ENCODE peak calls at places on chromosomes 12 and 14, in ten cellular contexts. P is NCI-H460; I is CD8-positive, alpha-beta memory T cell; B is NCI-H748 treated with DMSO at 0.1 percent for 48 hours; G is epithelial cell of prostate; K is AG09319; D is midbrain; C is tibial artery; V is DMS53; Z is activated naive CD4-positive, alpha-beta T cell treated with anti-CD3 and anti-CD28 coated beads, Interleukin-2, amount 10 ng/mL, durations not matched to agents 7 days and 5 days. W is an unnamed sample.

GRCh38 chr14:77760381-77761204 is at the start of gene SNW1:
- DNase-seq in D (peak), V (peak), G (no peak), Z (peak), K (peak), C (peak), I (peak), P (peak), B (no peak), W (peak)

GRCh38 chr12:19689226-19689625 is 249.9 kb downstream of the AEBP2 start:
- DNase-seq in Z (no peak), G (no peak), K (no peak), B (no peak), I (no peak), D (no peak), C (no peak), P (no peak), V (peak), W (no peak)

GRCh38 chr12:132571598-132571997 is 38.8 kb downstream of the LRCOL1 start:
- DNase-seq in D (no peak), I (no peak), G (no peak), Z (no peak), C (no peak), B (no peak), P (no peak), V (no peak), K (no peak), W (no peak)

GRCh38 chr14:99268776-99269510 is 3.1 kb downstream of the BCL11B start:
- DNase-seq in G (no peak), D (no peak), I (peak), Z (peak), P (no peak), K (no peak), B (no peak), C (peak), V (no peak), W (no peak)

GRCh38 chr12:119448737-119449136 is 114.2 kb downstream of the CCDC60 start:
- DNase-seq in P (no peak), I (no peak), Z (no peak), K (no peak), D (no peak), C (no peak), G (no peak), V (peak), B (peak), W (no peak)

GRCh38 chr12:74689071-74689655 is 151.5 kb downstream of the ATXN7L3B start:
- DNase-seq in V (peak), P (peak), B (peak), C (no peak), Z (no peak), I (peak), D (peak), G (no peak), K (peak), W (peak)

GRCh38 chr12:6684609-6685008 is 4.6 kb downstream of the ZNF384 start:
- DNase-seq in V (peak), I (peak), G (no peak), K (no peak), P (peak), Z (peak), C (no peak), B (no peak), D (peak), W (peak)

GRCh38 chr14:61671086-61671485 is 24.2 kb upstream of the HIF1A start:
- DNase-seq in V (no peak), Z (peak), C (no peak), B (no peak), P (no peak), I (peak), K (no peak), D (no peak), G (no peak), W (peak)

GRCh38 chr12:114192549-114192948 is 213.4 kb downstream of the TBX5 start:
- DNase-seq in D (no peak), P (no peak), I (no peak), B (no peak), Z (no peak), C (no peak), G (no peak), K (no peak), V (no peak), W (no peak)

GRCh38 chr12:105386431-105386830 is 55.9 kb downstream of the C12orf75 start:
- DNase-seq in Z (no peak), P (no peak), B (no peak), D (no peak), C (no peak), G (no peak), K (no peak), V (no peak), I (no peak), W (no peak)

GRCh38 chr12:125408718-125409117 is 343.5 kb downstream of the AACS start:
- DNase-seq in G (no peak), Z (no peak), I (no peak), C (no peak), V (no peak), K (no peak), P (no peak), B (no peak), D (no peak), W (no peak)

GRCh38 chr14:29548948-29549370 is 378.7 kb downstream of the PRKD1 start:
- DNase-seq in K (peak), C (no peak), G (peak), D (peak), V (peak), Z (no peak), I (no peak), P (peak), B (peak), W (peak)

GRCh38 chr12:49098035-49098451 is 3.4 kb upstream of the DHH start:
- DNase-seq in K (no peak), B (peak), I (peak), P (peak), V (peak), Z (peak), C (no peak), D (peak), G (no peak), W (peak)

GRCh38 chr12:109288571-109288970 is 20.5 kb downstream of the FOXN4 start:
- DNase-seq in K (no peak), B (no peak), C (no peak), V (peak), P (no peak), Z (no peak), I (no peak), G (no peak), D (no peak), W (no peak)

GRCh38 chr12:114918535-114919233 is 234.7 kb upstream of the TBX3 start:
- DNase-seq in B (no peak), I (no peak), P (peak), C (no peak), V (no peak), D (no peak), Z (no peak), G (no peak), K (no peak), W (no peak)